ENCODE peak calls at places on chromosomes 2 and 18, in five cellular contexts. X, A, B, C and U are unnamed samples.

GRCh38 chr2:161415467-161416293 is 417 bp upstream of the TBR1 start:
- DNase-seq in C (no peak), A (no peak), X (no peak), B (no peak), U (no peak)

GRCh38 chr18:28174181-28174906 is 2.6 kb downstream of the CDH2 start:
- DNase-seq in A (no peak), X (no peak), B (no peak), C (no peak), U (no peak)

GRCh38 chr2:233349005-233349998 is 5.0 kb upstream of the DGKD start:
- DNase-seq in C (no peak), A (peak; percentile 84), X (no peak), B (peak; percentile 57), U (peak; percentile 56)

GRCh38 chr18:63850010-63850409 is 37.5 kb upstream of the SERPINB2 start:
- DNase-seq in B (no peak), C (peak; percentile 58), X (no peak), A (peak; percentile 41), U (no peak)

GRCh38 chr2:96164459-96165184 is 19.4 kb upstream of the DUSP2 start:
- DNase-seq in X (peak; percentile 40), C (no peak), A (peak; percentile 96), B (no peak), U (peak; percentile 87)

GRCh38 chr2:68727698-68728375 is 6.8 kb upstream of the ARHGAP25 start:
- DNase-seq in B (no peak), C (peak; percentile 32), A (no peak), X (no peak), U (no peak)

GRCh38 chr2:241814571-241815476 is 5.8 kb downstream of the NEU4 start:
- DNase-seq in B (peak; percentile 44), C (no peak), A (no peak), X (no peak), U (no peak)

GRCh38 chr2:84631047-84631446 is 114.7 kb downstream of the DNAH6 start:
- DNase-seq in X (peak; percentile 21), C (peak; percentile 58), A (peak; percentile 17), B (no peak), U (no peak)

GRCh38 chr2:34831096-34831495 is 1232.0 kb upstream of the FAM98A start:
- DNase-seq in A (no peak), X (no peak), B (no peak), C (no peak), U (no peak)

GRCh38 chr2:230814616-230815015 is 50.1 kb upstream of the ITM2C start:
- DNase-seq in X (no peak), B (no peak), C (peak; percentile 46), A (peak; percentile 40), U (no peak)

GRCh38 chr18:25253136-25253535 is 98.8 kb downstream of the ZNF521 start:
- DNase-seq in B (no peak), X (no peak), C (peak; percentile 33), A (no peak), U (no peak)

GRCh38 chr2:118835739-118836410 is 11.6 kb downstream of the EN1 start:
- DNase-seq in X (no peak), B (no peak), C (peak; percentile 67), A (no peak), U (no peak)

GRCh38 chr2:26561376-26561775 is 79.8 kb downstream of the CIB4 start:
- DNase-seq in A (no peak), C (no peak), X (no peak), B (no peak), U (no peak)

GRCh38 chr18:64037812-64038414 is 68.0 kb downstream of the SERPINB8 start:
- DNase-seq in B (no peak), C (peak; percentile 15), A (peak; percentile 49), X (no peak), U (no peak)

GRCh38 chr2:86393521-86394490 is 47.4 kb upstream of the KDM3A start:
- DNase-seq in B (peak; percentile 49), X (no peak), C (peak; percentile 44), A (peak; percentile 24), U (no peak)

GRCh38 chr2:105934467-105934866 is 189.8 kb downstream of the NCK2 start:
- DNase-seq in A (no peak), B (no peak), X (peak; percentile 58), C (no peak), U (no peak)

GRCh38 chr2:5617796-5618195 is 74.4 kb upstream of the SOX11 start:
- DNase-seq in C (no peak), A (no peak), X (no peak), B (no peak), U (no peak)

GRCh38 chr2:164840930-164841718 is 499 bp downstream of the COBLL1 start:
- DNase-seq in X (no peak), A (peak; percentile 39), C (peak; percentile 77), B (peak; percentile 84), U (peak; percentile 28)

GRCh38 chr2:164843346-164843841 is 1.8 kb upstream of the COBLL1 start:
- DNase-seq in A (no peak), X (no peak), B (no peak), C (peak; percentile 51), U (no peak)

GRCh38 chr2:164842624-164842966 is 972 bp upstream of the COBLL1 start:
- DNase-seq in C (no peak), A (no peak), X (no peak), B (no peak), U (no peak)

GRCh38 chr2:164840458-164840929 is 1.1 kb downstream of the COBLL1 start:
- DNase-seq in C (peak; percentile 29), X (no peak), B (peak; percentile 79), A (no peak), U (peak; percentile 2)

DNA sequence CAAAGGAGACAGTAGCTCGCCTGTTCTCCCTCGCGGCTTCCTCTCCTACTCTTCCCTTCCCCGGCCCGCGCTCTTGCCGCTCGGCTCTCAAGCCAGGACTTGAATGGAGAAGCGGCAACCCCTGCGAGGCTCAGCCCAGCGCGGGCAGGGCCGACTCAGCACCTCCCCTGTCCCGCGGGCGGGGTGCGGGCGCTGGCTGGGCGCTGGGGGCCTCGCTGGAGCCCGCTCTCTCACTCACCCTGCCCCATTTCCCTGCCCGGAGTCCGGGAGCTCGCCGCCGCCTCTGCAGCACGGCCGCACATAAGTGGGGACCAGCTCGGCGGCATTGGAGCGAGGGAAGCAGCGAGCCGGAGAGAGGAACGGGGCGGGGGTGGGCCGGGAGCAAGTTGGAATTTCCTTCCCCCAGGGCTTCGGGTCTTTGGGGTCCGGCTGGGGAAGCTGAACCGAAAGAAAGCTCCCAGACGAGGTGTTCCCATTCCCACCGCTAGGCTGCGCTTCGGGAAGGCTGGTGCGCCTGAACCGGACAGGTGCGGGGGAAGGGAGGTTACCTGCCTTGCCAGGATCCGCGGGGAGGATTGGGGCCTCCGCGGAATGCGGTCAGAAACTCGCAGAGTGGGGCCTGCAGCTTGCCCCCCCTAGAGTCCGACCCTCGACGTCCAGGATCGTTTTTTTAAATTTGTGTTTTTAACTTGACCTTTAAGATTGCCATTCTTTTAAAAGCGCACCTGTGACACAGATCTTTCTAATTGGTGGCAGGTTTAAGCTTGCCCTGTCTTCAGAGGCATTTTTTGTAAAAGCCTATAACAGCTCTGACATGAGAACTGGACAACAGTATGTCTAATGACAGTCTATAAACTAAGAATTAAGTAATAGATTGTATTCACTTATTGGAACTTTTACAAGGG is at the start of gene COBLL1:
- DNase-seq in C (peak; percentile 77), B (peak; percentile 87), A (peak; percentile 37), X (no peak), U (peak; percentile 28)
- H3K4me3 ChIP-seq in C (peak within 1 kb of the TSS; percentile 79), B (peak within 1 kb of the TSS; percentile 79), A (peak within 1 kb of the TSS; percentile 58), X (peak within 1 kb of the TSS; percentile 24), U (peak within 1 kb of the TSS; percentile 57)

GRCh38 chr2:218983263-218983970 is 1.6 kb downstream of the FEV start:
- DNase-seq in X (no peak), A (no peak), C (no peak), B (no peak), U (no peak)

GRCh38 chr2:218982312-218983262 is 2.4 kb downstream of the FEV start:
- DNase-seq in C (no peak), B (no peak), X (no peak), A (no peak), U (no peak)

GRCh38 chr2:218985021-218985324 is at the start of gene FEV:
- DNase-seq in C (no peak), X (no peak), B (no peak), A (no peak), U (no peak)

GRCh38 chr2:218984239-218985020 is 554 bp downstream of the FEV start:
- DNase-seq in B (no peak), A (no peak), C (peak; percentile 30), X (no peak), U (no peak)

GRCh38 chr2:218983971-218984238 is 1.1 kb downstream of the FEV start:
- DNase-seq in C (no peak), A (no peak), B (no peak), X (no peak), U (no peak)
- H3K4me3 ChIP-seq in C (no peak overlapping the region), A (no peak overlapping the region), B (no peak overlapping the region), X (no peak overlapping the region), U (no peak overlapping the region)

GRCh38 chr2:52520646-52521045 is 1247.0 kb upstream of the CHAC2 start:
- DNase-seq in B (no peak), X (no peak), A (no peak), C (no peak), U (no peak)

GRCh38 chr2:52512760-52513159 is 1254.8 kb upstream of the CHAC2 start:
- DNase-seq in C (no peak), A (no peak), B (no peak), X (no peak), U (no peak)

GRCh38 chr2:52518673-52519072 is 1248.9 kb upstream of the CHAC2 start:
- DNase-seq in B (no peak), X (no peak), A (no peak), C (no peak), U (no peak)
- H3K4me3 ChIP-seq in B (no peak overlapping the region), X (no peak overlapping the region), A (no peak overlapping the region), C (no peak overlapping the region), U (no peak overlapping the region)

DNA sequence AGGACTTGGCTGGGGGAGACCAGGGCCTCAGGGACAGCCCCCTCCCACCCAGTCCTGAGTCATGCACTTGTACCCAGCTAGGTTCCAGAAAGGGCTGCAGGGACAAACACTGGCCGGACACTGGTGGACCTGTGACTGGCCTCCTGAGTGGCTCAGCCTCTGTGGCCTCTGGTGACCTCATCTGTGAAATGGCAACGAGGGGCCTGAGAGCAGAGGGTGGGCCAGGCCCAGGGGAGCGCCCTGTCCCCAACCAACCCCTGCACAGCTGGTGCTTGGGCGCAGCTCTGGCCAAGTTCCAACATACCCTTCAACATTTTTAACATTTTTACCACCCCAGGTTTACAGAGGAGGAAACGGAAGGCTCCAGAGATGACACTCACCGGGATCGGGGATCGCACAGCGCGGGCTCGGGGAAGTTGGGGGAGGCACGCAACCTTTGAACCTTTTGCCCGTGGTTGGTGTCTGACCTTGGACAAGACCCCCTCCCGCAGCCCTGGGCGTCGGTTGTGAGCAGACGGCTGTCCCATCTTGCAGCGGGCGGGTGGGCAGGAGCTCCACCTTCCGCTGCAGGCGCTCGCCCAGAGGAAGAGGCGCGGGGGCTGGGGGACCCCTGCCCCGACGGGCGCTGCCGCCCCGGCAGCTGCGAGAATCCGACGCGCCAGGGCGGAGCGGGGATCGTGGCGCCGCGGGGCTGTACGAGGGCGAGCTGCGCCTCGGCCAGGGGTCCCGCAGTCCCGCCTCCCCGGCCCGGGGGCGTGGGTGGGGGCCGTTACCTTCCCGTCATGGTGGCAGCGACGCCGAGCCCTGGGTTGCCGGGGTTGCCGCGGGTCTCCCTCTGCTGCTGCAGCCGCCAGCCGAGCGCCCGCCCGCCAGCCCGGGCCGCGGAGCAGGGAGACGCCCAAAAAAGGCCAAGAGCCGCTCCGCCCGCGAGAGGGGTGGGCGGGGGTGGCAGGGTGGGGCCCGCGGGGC is 805 bp downstream of the LIMS2 start:
- DNase-seq in C (peak; percentile 68), X (no peak), B (no peak), A (no peak), U (no peak)
- H3K4me3 ChIP-seq in C (peak overlapping the region; percentile 69), X (peak overlapping the region; percentile 20), B (peak overlapping the region; percentile 75), A (no peak overlapping the region), U (peak overlapping the region; percentile 22)